ENCODE peak calls at places on chromosomes 4 and X, in nine cellular contexts. Z, H, C, M, K, T, S, W and D are unnamed samples.

GRCh38 chr4:150224896-150225591 is 146.8 kb downstream of the DCLK2 start:
- DNase-seq in H (peak), M (no peak), C (no peak), W (no peak), S (peak), K (no peak), Z (no peak), T (peak), D (peak)

GRCh38 chr4:37450309-37450708 is 205.8 kb downstream of the NWD2 start:
- DNase-seq in T (no peak), M (no peak), H (no peak), Z (no peak), S (no peak), K (no peak), W (no peak), C (no peak), D (no peak)

GRCh38 chrX:32896132-32896531 is 315.2 kb downstream of the DMD start:
- DNase-seq in T (no peak), M (no peak), C (no peak), W (no peak), K (no peak), S (no peak), Z (no peak), H (no peak), D (no peak)

GRCh38 chrX:69025802-69026301 is 139.4 kb downstream of the PJA1 start:
- DNase-seq in W (no peak), T (no peak), K (no peak), S (peak), H (no peak), Z (no peak), C (no peak), M (no peak), D (peak)

GRCh38 chrX:3263681-3264126 is 82.7 kb downstream of the MXRA5 start:
- DNase-seq in K (no peak), Z (no peak), H (no peak), T (no peak), W (no peak), M (no peak), C (no peak), S (peak), D (no peak)

GRCh38 chr4:129545599-129546278 is 449.8 kb downstream of the C4orf33 start:
- DNase-seq in H (peak), Z (peak), K (peak), W (no peak), C (peak), S (peak), M (peak), T (no peak), D (peak)

GRCh38 chr4:83581411-83582288 is 45.7 kb downstream of the GPAT3 start:
- DNase-seq in K (no peak), C (no peak), W (no peak), T (no peak), M (no peak), S (no peak), Z (no peak), H (no peak), D (no peak)

GRCh38 chr4:123308667-123309066 is 87.9 kb upstream of the SPRY1 start:
- DNase-seq in H (no peak), W (no peak), M (no peak), Z (no peak), S (no peak), T (no peak), C (no peak), K (no peak), D (no peak)

GRCh38 chr4:128974203-128974602 is 119.1 kb downstream of the SCLT1 start:
- DNase-seq in M (no peak), S (peak), Z (no peak), W (no peak), T (peak), K (no peak), H (no peak), C (no peak), D (peak)

GRCh38 chr4:13059015-13059414 is 425.1 kb downstream of the RAB28 start:
- DNase-seq in S (no peak), M (no peak), Z (no peak), H (no peak), W (no peak), T (no peak), C (no peak), K (no peak), D (no peak)

GRCh38 chr4:158181906-158182305 is 9.1 kb upstream of the GASK1B start:
- DNase-seq in M (no peak), C (no peak), Z (no peak), S (no peak), K (no peak), H (no peak), W (no peak), T (no peak), D (no peak)

GRCh38 chrX:135516376-135516775 is 4.1 kb upstream of the INTS6L start:
- DNase-seq in M (no peak), C (no peak), S (no peak), T (no peak), W (no peak), H (peak), Z (no peak), K (no peak), D (no peak)

GRCh38 chr4:111198426-111198825 is 575.5 kb upstream of the PITX2 start:
- DNase-seq in C (no peak), H (no peak), M (no peak), Z (no peak), K (no peak), W (no peak), T (no peak), S (no peak), D (no peak)

GRCh38 chrX:84362184-84362838 is 139.9 kb downstream of the HDX start:
- DNase-seq in S (peak), K (no peak), T (no peak), H (no peak), W (no peak), M (no peak), C (no peak), Z (no peak), D (peak)

GRCh38 chr4:182404371-182404770 is 161.2 kb downstream of the TENM3 start:
- DNase-seq in Z (no peak), C (no peak), W (no peak), H (no peak), K (no peak), M (no peak), T (no peak), S (peak), D (no peak)

GRCh38 chrX:39137363-39137954 is 336.2 kb downstream of the MID1IP1 start:
- DNase-seq in K (no peak), S (no peak), H (no peak), C (no peak), Z (no peak), T (no peak), W (no peak), M (no peak), D (no peak)

DNA sequence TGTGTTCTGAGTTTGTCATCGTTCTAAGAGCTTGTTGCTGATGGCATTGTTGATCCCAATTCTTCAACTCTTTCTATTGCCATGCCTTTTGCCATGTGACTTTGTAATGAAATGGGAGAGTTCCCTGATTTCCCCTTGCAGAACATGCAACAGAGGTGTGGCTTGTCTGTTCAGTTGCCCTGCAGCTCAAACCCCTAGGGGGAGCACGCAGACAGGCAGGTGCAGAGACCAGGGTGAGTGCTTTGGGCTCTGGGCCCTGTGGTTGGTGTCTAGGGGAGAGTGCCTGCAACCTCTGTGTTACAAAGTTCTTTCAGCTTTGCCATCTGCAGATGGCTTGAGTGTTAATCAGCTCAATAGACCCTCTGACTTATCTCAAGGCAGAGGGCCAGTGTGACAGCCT is 332.7 kb downstream of the MID1IP1 start:
- DNase-seq in W (no peak), K (no peak), C (peak), T (no peak), H (no peak), Z (peak), M (peak), S (no peak), D (no peak)
- TF ChIP-seq CTCF in W (no peak), K (no peak), C (no peak), T (no peak), H (peak), Z (no peak), M (no peak), S (no peak), D (peak)

DNA sequence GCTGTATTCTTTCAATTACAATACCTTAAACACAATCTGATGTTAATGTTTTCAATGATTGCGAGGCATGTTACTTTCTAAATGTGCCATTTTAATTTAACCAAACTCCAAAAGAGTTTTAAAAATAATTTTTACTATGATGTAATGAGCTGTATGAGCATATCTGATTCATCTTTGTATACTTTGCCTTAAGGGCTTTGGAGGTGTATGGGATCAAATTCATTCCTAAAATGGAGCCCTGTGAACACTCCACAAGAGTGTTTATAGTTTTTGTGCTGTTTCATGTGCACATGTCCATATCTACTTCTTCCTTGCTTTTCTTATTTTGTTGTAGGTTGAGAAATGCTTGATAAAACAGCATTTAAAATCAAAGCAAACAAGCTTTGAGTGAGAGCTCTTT is 82.4 kb downstream of the ATP10D start:
- DNase-seq in M (no peak), H (no peak), C (no peak), W (no peak), Z (no peak), S (no peak), T (no peak), K (no peak), D (no peak)
- TF ChIP-seq CTCF in M (no peak), H (no peak), C (no peak), W (no peak), Z (no peak), S (no peak), T (no peak), K (no peak), D (no peak)

DNA sequence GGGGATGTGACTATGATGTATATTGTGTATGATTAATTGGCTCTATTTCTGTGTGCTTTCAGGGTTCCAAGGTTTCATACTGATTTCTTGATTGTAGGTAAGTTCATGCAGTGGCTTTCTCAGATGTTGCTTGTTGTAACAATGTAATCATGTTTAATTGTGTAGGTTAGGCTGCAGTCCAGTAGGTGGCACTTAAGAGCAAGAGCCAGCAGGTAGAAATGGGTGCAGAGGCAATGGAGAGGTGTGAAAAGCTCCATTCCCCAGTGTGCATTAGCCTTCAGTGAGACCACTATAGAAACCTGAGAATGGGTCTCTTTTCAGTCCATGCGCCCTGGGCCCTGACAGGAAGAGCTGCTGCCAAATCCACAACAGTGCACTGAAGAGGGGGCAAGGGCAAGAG is 28.2 kb downstream of the DCAF12L2 start:
- DNase-seq in Z (no peak), S (no peak), K (no peak), T (no peak), C (no peak), W (no peak), H (peak), M (no peak), D (no peak)
- TF ChIP-seq CTCF in Z (peak), S (no peak), K (no peak), T (no peak), C (no peak), W (no peak), H (peak), M (no peak), D (no peak)

GRCh38 chrX:7996851-7997250 is 69.6 kb upstream of the PNPLA4 start:
- DNase-seq in M (no peak), C (peak), Z (no peak), K (no peak), H (no peak), S (no peak), W (no peak), T (no peak), D (no peak)

GRCh38 chrX:7993873-7994272 is 66.7 kb upstream of the PNPLA4 start:
- DNase-seq in W (no peak), C (no peak), M (no peak), H (no peak), S (no peak), Z (no peak), T (no peak), K (no peak), D (peak)

GRCh38 chrX:7996414-7996813 is 69.2 kb upstream of the PNPLA4 start:
- DNase-seq in Z (peak), C (peak), W (peak), S (peak), H (peak), T (no peak), M (peak), K (no peak), D (peak)
- TF ChIP-seq CTCF in Z (peak), C (peak), W (peak), S (peak), H (peak), T (peak), M (no peak), K (peak), D (peak)

GRCh38 chr4:48680848-48681568 is 99.1 kb downstream of the FRYL start:
- DNase-seq in H (no peak), M (no peak), S (no peak), W (no peak), C (no peak), K (no peak), T (no peak), Z (no peak), D (no peak)

GRCh38 chr4:48683784-48684666 is 96.1 kb downstream of the FRYL start:
- DNase-seq in W (no peak), H (no peak), K (no peak), S (no peak), M (no peak), C (no peak), T (no peak), Z (no peak), D (no peak)

GRCh38 chr4:48687313-48687712 is 92.8 kb downstream of the FRYL start:
- DNase-seq in M (no peak), T (no peak), Z (no peak), S (no peak), K (no peak), C (no peak), H (no peak), W (no peak), D (no peak)

GRCh38 chr4:48686369-48686768 is 93.7 kb downstream of the FRYL start:
- DNase-seq in S (no peak), C (no peak), T (no peak), W (no peak), H (no peak), K (no peak), Z (no peak), M (no peak), D (no peak)

GRCh38 chr4:48681856-48682255 is 98.2 kb downstream of the FRYL start:
- DNase-seq in T (no peak), S (peak), W (no peak), H (no peak), M (peak), K (no peak), C (peak), Z (no peak), D (peak)
- TF ChIP-seq CTCF in T (peak), S (peak), W (peak), H (peak), M (peak), K (no peak), C (peak), Z (peak), D (peak)

GRCh38 chrX:20228245-20228644 is 38.5 kb downstream of the RPS6KA3 start:
- DNase-seq in T (no peak), Z (no peak), M (no peak), H (no peak), K (no peak), W (no peak), S (no peak), C (no peak), D (no peak)
- TF ChIP-seq CTCF in T (no peak), Z (no peak), M (no peak), H (no peak), K (no peak), W (no peak), S (no peak), C (no peak), D (no peak)

GRCh38 chr4:146179784-146180405 is 4.4 kb downstream of the LSM6 start:
- DNase-seq in T (no peak), K (no peak), W (no peak), M (no peak), Z (no peak), H (no peak), S (no peak), C (peak), D (no peak)

GRCh38 chr4:146175541-146176453 is at the start of gene LSM6:
- DNase-seq in T (peak), S (peak), K (peak), H (peak), W (peak), M (peak), C (peak), Z (peak), D (peak)
- TF ChIP-seq CTCF in T (no peak), S (no peak), K (no peak), H (no peak), W (no peak), M (no peak), C (peak), Z (no peak), D (no peak)

DNA sequence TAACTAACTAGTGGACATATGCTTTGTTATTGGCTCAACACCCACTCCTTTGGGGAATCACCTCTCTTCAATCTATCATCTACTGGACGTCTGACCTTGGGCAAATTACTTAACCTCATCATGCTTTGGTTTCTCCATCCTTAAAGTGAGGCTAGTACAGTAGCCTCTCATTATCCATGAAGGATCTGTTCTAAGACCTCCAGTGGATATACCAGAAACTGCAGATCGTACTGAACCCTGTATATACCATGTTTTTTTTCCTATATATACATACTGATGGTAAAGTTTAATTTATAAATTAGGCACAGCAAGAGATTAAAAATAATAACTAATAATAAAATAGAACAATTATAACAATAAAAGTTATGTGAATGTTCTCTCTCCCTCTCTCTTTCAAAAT is 56.2 kb downstream of the HMGB3 start:
- DNase-seq in C (no peak), T (no peak), K (no peak), Z (no peak), H (no peak), M (no peak), W (no peak), S (no peak), D (no peak)
- TF ChIP-seq CTCF in C (no peak), T (no peak), K (no peak), Z (no peak), H (no peak), M (no peak), W (no peak), S (no peak), D (no peak)